ENCODE peak calls at places on chromosomes 7 and 10, in seven cellular contexts. One of them, this sample, is unnamed.

GRCh38 chr10:34154371-34154770 is 660.7 kb downstream of the PARD3 start:
- DNase-seq in A172: no peak
- DNase-seq in NCI-H1436: no peak
- DNase-seq in NCI-H1092 treated with DMSO at 0.1 percent for 48 hours: no peak
- DNase-seq in PC-3: no peak
- DNase-seq in ELF-1: no peak
- DNase-seq in psoas muscle: no peak
- DNase-seq in this sample: no peak

GRCh38 chr10:69652111-69652856 is 22.2 kb downstream of the FAM241B start:
- DNase-seq in A172: no peak
- DNase-seq in NCI-H1436: no peak
- DNase-seq in NCI-H1092 treated with DMSO at 0.1 percent for 48 hours: no peak
- DNase-seq in PC-3: no peak
- DNase-seq in ELF-1: no peak
- DNase-seq in psoas muscle: peak; percentile 32
- DNase-seq in this sample: no peak

GRCh38 chr7:82745117-82745516 is 301.5 kb upstream of the CACNA2D1 start:
- DNase-seq in A172: peak; percentile 35
- DNase-seq in NCI-H1436: no peak
- DNase-seq in NCI-H1092 treated with DMSO at 0.1 percent for 48 hours: no peak
- DNase-seq in PC-3: no peak
- DNase-seq in ELF-1: peak; percentile 61
- DNase-seq in psoas muscle: no peak
- DNase-seq in this sample: no peak

GRCh38 chr7:132516042-132516840 is 60.0 kb downstream of the PLXNA4 start:
- DNase-seq in A172: peak; percentile 75
- DNase-seq in NCI-H1436: no peak
- DNase-seq in NCI-H1092 treated with DMSO at 0.1 percent for 48 hours: no peak
- DNase-seq in PC-3: peak; percentile 56
- DNase-seq in ELF-1: peak; percentile 19
- DNase-seq in psoas muscle: no peak
- DNase-seq in this sample: peak; percentile 19

GRCh38 chr10:100438674-100439315 is 24.0 kb upstream of the WNT8B start:
- DNase-seq in A172: no peak
- DNase-seq in NCI-H1436: no peak
- DNase-seq in NCI-H1092 treated with DMSO at 0.1 percent for 48 hours: no peak
- DNase-seq in PC-3: no peak
- DNase-seq in ELF-1: no peak
- DNase-seq in psoas muscle: no peak
- DNase-seq in this sample: no peak

GRCh38 chr10:103175580-103176285 is 17.3 kb downstream of the NT5C2 start:
- DNase-seq in A172: no peak
- DNase-seq in NCI-H1436: no peak
- DNase-seq in NCI-H1092 treated with DMSO at 0.1 percent for 48 hours: no peak
- DNase-seq in PC-3: no peak
- DNase-seq in ELF-1: no peak
- DNase-seq in psoas muscle: no peak
- DNase-seq in this sample: no peak

GRCh38 chr10:109556399-109556798 is 366.9 kb downstream of the XPNPEP1 start:
- DNase-seq in A172: no peak
- DNase-seq in NCI-H1436: no peak
- DNase-seq in NCI-H1092 treated with DMSO at 0.1 percent for 48 hours: no peak
- DNase-seq in PC-3: no peak
- DNase-seq in ELF-1: no peak
- DNase-seq in psoas muscle: no peak
- DNase-seq in this sample: no peak

GRCh38 chr7:75064801-75065200 is 8.8 kb downstream of the RCC1L start:
- DNase-seq in A172: no peak
- DNase-seq in NCI-H1436: no peak
- DNase-seq in NCI-H1092 treated with DMSO at 0.1 percent for 48 hours: no peak
- DNase-seq in PC-3: no peak
- DNase-seq in ELF-1: no peak
- DNase-seq in psoas muscle: peak; percentile 12
- DNase-seq in this sample: no peak

GRCh38 chr10:15842493-15843169 is 17.7 kb downstream of the MINDY3 start:
- DNase-seq in A172: no peak
- DNase-seq in NCI-H1436: no peak
- DNase-seq in NCI-H1092 treated with DMSO at 0.1 percent for 48 hours: no peak
- DNase-seq in PC-3: no peak
- DNase-seq in ELF-1: no peak
- DNase-seq in psoas muscle: no peak
- DNase-seq in this sample: no peak

GRCh38 chr10:133308431-133309110 is at the start of the genes TUBGCP2 and ZNF511:
- DNase-seq in A172: peak; percentile 44
- DNase-seq in NCI-H1436: peak; percentile 79
- DNase-seq in NCI-H1092 treated with DMSO at 0.1 percent for 48 hours: peak; percentile 59
- DNase-seq in PC-3: peak; percentile 72
- DNase-seq in ELF-1: peak; percentile 86
- DNase-seq in psoas muscle: peak; percentile 95
- DNase-seq in this sample: peak; percentile 52

GRCh38 chr7:43904533-43905208 is 1.7 kb downstream of the URGCP start:
- DNase-seq in A172: no peak
- DNase-seq in NCI-H1436: no peak
- DNase-seq in NCI-H1092 treated with DMSO at 0.1 percent for 48 hours: no peak
- DNase-seq in PC-3: peak; percentile 67
- DNase-seq in ELF-1: no peak
- DNase-seq in psoas muscle: no peak
- DNase-seq in this sample: no peak

GRCh38 chr10:36725581-36726520 is 399.5 kb upstream of the ANKRD30A start:
- DNase-seq in A172: peak; percentile 99
- DNase-seq in NCI-H1436: peak; percentile 78
- DNase-seq in NCI-H1092 treated with DMSO at 0.1 percent for 48 hours: peak; percentile 81
- DNase-seq in PC-3: peak; percentile 100
- DNase-seq in ELF-1: peak; percentile 95
- DNase-seq in psoas muscle: peak; percentile 56
- DNase-seq in this sample: peak; percentile 79

GRCh38 chr10:31526178-31526577 is 207.2 kb downstream of the ZEB1 start:
- DNase-seq in A172: no peak
- DNase-seq in NCI-H1436: no peak
- DNase-seq in NCI-H1092 treated with DMSO at 0.1 percent for 48 hours: no peak
- DNase-seq in PC-3: no peak
- DNase-seq in ELF-1: no peak
- DNase-seq in psoas muscle: no peak
- DNase-seq in this sample: no peak

GRCh38 chr10:125450218-125450617 is 232.7 kb downstream of the TEX36 start:
- DNase-seq in A172: no peak
- DNase-seq in NCI-H1436: no peak
- DNase-seq in NCI-H1092 treated with DMSO at 0.1 percent for 48 hours: no peak
- DNase-seq in PC-3: no peak
- DNase-seq in ELF-1: no peak
- DNase-seq in psoas muscle: no peak
- DNase-seq in this sample: no peak

GRCh38 chr7:149826344-149827088 is 11.7 kb upstream of the ZNF862 start:
- DNase-seq in A172: no peak
- DNase-seq in NCI-H1436: no peak
- DNase-seq in NCI-H1092 treated with DMSO at 0.1 percent for 48 hours: no peak
- DNase-seq in PC-3: no peak
- DNase-seq in ELF-1: no peak
- DNase-seq in psoas muscle: peak; percentile 16
- DNase-seq in this sample: no peak

GRCh38 chr10:94224656-94225055 is 138.1 kb downstream of the NOC3L start:
- DNase-seq in A172: peak; percentile 53
- DNase-seq in NCI-H1436: no peak
- DNase-seq in NCI-H1092 treated with DMSO at 0.1 percent for 48 hours: no peak
- DNase-seq in PC-3: peak; percentile 70
- DNase-seq in ELF-1: no peak
- DNase-seq in psoas muscle: no peak
- DNase-seq in this sample: no peak

GRCh38 chr10:69810097-69810496 is 8.4 kb downstream of the COL13A1 start:
- DNase-seq in A172: no peak
- DNase-seq in NCI-H1436: no peak
- DNase-seq in NCI-H1092 treated with DMSO at 0.1 percent for 48 hours: no peak
- DNase-seq in PC-3: no peak
- DNase-seq in ELF-1: no peak
- DNase-seq in psoas muscle: no peak
- DNase-seq in this sample: no peak

GRCh38 chr10:79024296-79024695 is 44.5 kb upstream of the ZMIZ1 start:
- DNase-seq in A172: no peak
- DNase-seq in NCI-H1436: no peak
- DNase-seq in NCI-H1092 treated with DMSO at 0.1 percent for 48 hours: no peak
- DNase-seq in PC-3: no peak
- DNase-seq in ELF-1: no peak
- DNase-seq in psoas muscle: peak; percentile 39
- DNase-seq in this sample: no peak

GRCh38 chr7:131608112-131608498 is 51.7 kb upstream of the PODXL start:
- DNase-seq in A172: no peak
- DNase-seq in NCI-H1436: no peak
- DNase-seq in NCI-H1092 treated with DMSO at 0.1 percent for 48 hours: no peak
- DNase-seq in PC-3: no peak
- DNase-seq in ELF-1: peak; percentile 80
- DNase-seq in psoas muscle: no peak
- DNase-seq in this sample: no peak

GRCh38 chr7:23206511-23206867 is 24.6 kb downstream of the NUP42 start:
- DNase-seq in A172: no peak
- DNase-seq in NCI-H1436: no peak
- DNase-seq in NCI-H1092 treated with DMSO at 0.1 percent for 48 hours: peak; percentile 33
- DNase-seq in PC-3: no peak
- DNase-seq in ELF-1: no peak
- DNase-seq in psoas muscle: no peak
- DNase-seq in this sample: no peak

GRCh38 chr10:31528834-31529233 is 209.8 kb downstream of the ZEB1 start:
- DNase-seq in A172: no peak
- DNase-seq in NCI-H1436: no peak
- DNase-seq in NCI-H1092 treated with DMSO at 0.1 percent for 48 hours: no peak
- DNase-seq in PC-3: no peak
- DNase-seq in ELF-1: no peak
- DNase-seq in psoas muscle: no peak
- DNase-seq in this sample: no peak

GRCh38 chr10:75233444-75234016 is 2.2 kb downstream of the COMTD1 start:
- DNase-seq in A172: no peak
- DNase-seq in NCI-H1436: no peak
- DNase-seq in NCI-H1092 treated with DMSO at 0.1 percent for 48 hours: no peak
- DNase-seq in PC-3: peak; percentile 49
- DNase-seq in ELF-1: peak; percentile 82
- DNase-seq in psoas muscle: peak; percentile 56
- DNase-seq in this sample: no peak

GRCh38 chr7:84123903-84124573 is 70.6 kb downstream of the SEMA3A start:
- DNase-seq in A172: peak; percentile 40
- DNase-seq in NCI-H1436: no peak
- DNase-seq in NCI-H1092 treated with DMSO at 0.1 percent for 48 hours: no peak
- DNase-seq in PC-3: peak; percentile 21
- DNase-seq in ELF-1: no peak
- DNase-seq in psoas muscle: no peak
- DNase-seq in this sample: peak; percentile 49

This sample was measured in skeletal muscle cell.